ENCODE peak calls at places on chromosomes 2 and 18, in seven cellular contexts. G is upper lobe of right lung, O is GM06990, K is left ventricle myocardium inferior, D is Peyer's patch, V is astrocyte, U is PC-3. L is an unnamed sample. For H3K27me3, the result is how much of the 10 kb centered on the place peaks cover.

GRCh38 chr2:217953531-217953932 is 49.3 kb downstream of the TNS1 start:
- DNase-seq in G (peak), O (no peak), K (no peak), D (no peak), V (no peak), U (no peak), L (no peak)

GRCh38 chr2:237060518-237061312 is 25.0 kb upstream of the COPS8 start:
- DNase-seq in G (no peak), O (peak), K (no peak), D (peak), V (peak), U (peak), L (peak)

GRCh38 chr2:54878182-54878581 is 154.7 kb downstream of the EML6 start:
- DNase-seq in G (no peak), O (no peak), K (no peak), D (no peak), V (no peak), U (no peak), L (no peak)

GRCh38 chr2:195871326-195871725 is 197.3 kb downstream of the DNAH7 start:
- DNase-seq in G (no peak), O (no peak), K (no peak), D (no peak), V (no peak), U (no peak), L (no peak)

GRCh38 chr2:31413876-31414550 is 529 bp downstream of the XDH start:
- DNase-seq in G (no peak), O (no peak), K (no peak), D (no peak), V (no peak), U (peak), L (peak)

GRCh38 chr18:55054591-55054990 is 95.3 kb upstream of the CCDC68 start:
- DNase-seq in G (no peak), O (no peak), K (no peak), D (no peak), V (peak), U (no peak), L (no peak)

GRCh38 chr2:8268172-8268783 is 413.6 kb upstream of the ID2 start:
- DNase-seq in G (no peak), O (no peak), K (peak), D (no peak), V (peak), U (no peak), L (no peak)

GRCh38 chr2:43000242-43001054 is 208.1 kb upstream of the HAAO start:
- DNase-seq in G (no peak), O (peak), K (no peak), D (no peak), V (no peak), U (no peak), L (peak)

GRCh38 chr2:65863713-65864112 is 431.3 kb upstream of the SPRED2 start:
- DNase-seq in G (no peak), O (no peak), K (no peak), D (no peak), V (no peak), U (no peak), L (no peak)

GRCh38 chr2:3459185-3460015 is 59.9 kb downstream of the ADI1 start:
- DNase-seq in G (peak), O (no peak), K (peak), D (no peak), V (no peak), U (no peak), L (no peak)

GRCh38 chr2:26612522-26613240 is 28.5 kb downstream of the CIB4 start:
- DNase-seq in G (peak), O (no peak), K (peak), D (no peak), V (no peak), U (no peak), L (no peak)

GRCh38 chr2:238165288-238165921 is 6.6 kb downstream of the ERFE start:
- DNase-seq in G (peak), O (no peak), K (no peak), D (no peak), V (no peak), U (no peak), L (no peak)

GRCh38 chr2:37985333-37985732 is 60.2 kb downstream of the RMDN2 start:
- DNase-seq in G (no peak), O (no peak), K (no peak), D (no peak), V (peak), U (peak), L (peak)

GRCh38 chr2:72613931-72614330 is 211.9 kb downstream of the EXOC6B start:
- DNase-seq in G (no peak), O (no peak), K (no peak), D (no peak), V (no peak), U (no peak), L (no peak)

GRCh38 chr2:32688511-32688910 is 60.7 kb downstream of the TTC27 start:
- DNase-seq in G (no peak), O (peak), K (no peak), D (no peak), V (peak), U (peak), L (peak)

GRCh38 chr18:37578886-37579513 is 13.4 kb upstream of the CELF4 start:
- DNase-seq in G (no peak), O (no peak), K (no peak), D (no peak), V (no peak), U (peak), L (peak)

GRCh38 chr2:3769766-3770165 is 66.4 kb downstream of the DCDC2C start:
- DNase-seq in G (no peak), O (no peak), K (no peak), D (no peak), V (no peak), U (no peak), L (no peak)

GRCh38 chr2:102301867-102302362 is 9.4 kb upstream of the IL1RL1 start:
- DNase-seq in G (no peak), O (peak), K (no peak), D (peak), V (peak), U (peak), L (peak)

GRCh38 chr18:73479472-73479871 is 611.7 kb upstream of the NETO1 start:
- DNase-seq in G (no peak), O (no peak), K (no peak), D (no peak), V (peak), U (peak), L (peak)

GRCh38 chr2:31397099-31397498 is 17.4 kb downstream of the XDH start:
- DNase-seq in G (no peak), O (no peak), K (peak), D (no peak), V (no peak), U (no peak), L (no peak)

GRCh38 chr2:106193491-106193976 is 567 bp downstream of the UXS1 start:
- DNase-seq in G (peak), O (peak), K (peak), D (peak), V (no peak), U (no peak), L (no peak)

GRCh38 chr2:33267043-33267442 is 209.4 kb upstream of the RASGRP3 start:
- DNase-seq in G (no peak), O (no peak), K (no peak), D (no peak), V (no peak), U (no peak), L (no peak)

GRCh38 chr2:1572638-1573037 is 159.4 kb downstream of the TPO start:
- DNase-seq in G (peak), O (no peak), K (peak), D (no peak), V (peak), U (peak), L (peak)

GRCh38 chr2:96538487-96539214 is 2.1 kb downstream of the ARID5A start:
- DNase-seq in G (peak), O (peak), K (peak), D (peak), V (peak), U (no peak), L (no peak)

GRCh38 chr2:178761759-178762371 is 45.4 kb downstream of the TTN start:
- DNase-seq in G (no peak), O (no peak), K (no peak), D (no peak), V (peak), U (peak), L (peak)

GRCh38 chr2:237581751-237582746 is 8.5 kb downstream of the RAB17 start:
- DNase-seq in G (peak), O (no peak), K (peak), D (peak), V (peak), U (no peak), L (peak)

GRCh38 chr2:170761572-170761971 is 8.6 kb upstream of the ERICH2 start:
- DNase-seq in G (no peak), O (no peak), K (no peak), D (no peak), V (no peak), U (no peak), L (no peak)

GRCh38 chr2:112451317-112451716 is 17.9 kb upstream of the RGPD8 start:
- DNase-seq in G (no peak), O (no peak), K (no peak), D (no peak), V (no peak), U (no peak), L (no peak)

GRCh38 chr2:216850665-216851327 is 9.1 kb downstream of the TNP1 start:
- DNase-seq in G (no peak), O (no peak), K (no peak), D (no peak), V (no peak), U (no peak), L (no peak)

GRCh38 chr18:35407871-35408481 is 30.8 kb upstream of the ZNF396 start:
- DNase-seq in G (no peak), O (no peak), K (no peak), D (peak), V (peak), U (peak), L (peak)

GRCh38 chr18:65725421-65726050 is 25.3 kb upstream of the CDH7 start:
- DNase-seq in G (peak), O (no peak), K (no peak), D (no peak), V (no peak), U (peak), L (peak)

GRCh38 chr2:238587776-238588660 is 161.3 kb downstream of the ASB1 start:
- DNase-seq in G (peak), O (no peak), K (no peak), D (no peak), V (no peak), U (no peak), L (no peak)

GRCh38 chr2:154452906-154453493 is 245.5 kb upstream of the KCNJ3 start:
- DNase-seq in G (no peak), O (no peak), K (no peak), D (no peak), V (no peak), U (peak), L (peak)
- H3K4me3 ChIP-seq in G (no peak), O (no peak), K (no peak), D (no peak), V (no peak), U (no peak), L (no peak)

DNA sequence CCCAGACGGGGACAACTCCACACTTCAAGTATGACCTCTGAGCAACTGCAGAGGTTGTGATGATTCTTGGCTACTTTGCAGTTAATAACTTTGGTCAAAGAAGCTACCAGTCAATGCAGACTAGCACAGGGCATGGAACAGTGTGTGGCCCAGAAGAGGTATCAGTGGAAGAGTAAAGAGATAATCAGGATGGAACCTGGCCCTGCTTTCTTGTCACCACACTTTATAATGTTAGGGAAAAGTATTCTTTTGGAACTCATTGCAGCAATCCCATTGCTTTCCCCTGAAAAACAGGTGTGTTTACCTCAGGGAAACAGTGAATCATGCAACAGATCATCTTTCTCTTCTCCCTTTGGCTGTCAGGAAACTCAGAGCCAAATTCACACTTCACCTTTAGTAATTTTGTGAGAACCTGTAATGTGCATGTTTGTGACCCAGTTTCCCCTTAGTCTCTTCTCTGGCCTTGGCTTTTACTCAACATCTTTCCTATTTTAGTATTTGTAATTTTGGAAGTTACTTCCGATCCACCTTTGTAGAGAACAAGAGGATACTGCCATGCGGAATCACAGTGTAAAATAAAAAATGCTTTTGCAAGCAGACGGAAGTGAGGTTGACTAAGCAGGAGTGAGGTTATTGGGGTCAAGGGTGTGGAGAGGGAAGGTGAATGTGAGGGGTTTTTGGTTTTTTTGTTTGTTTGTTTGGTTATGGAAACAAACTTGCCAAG is 14.2 kb downstream of the ASPRV1 start:
- DNase-seq in G (no peak), O (no peak), K (no peak), D (no peak), V (no peak), U (peak), L (peak)
- TF ChIP-seq CTCF in G (no peak), O (no peak), K (no peak), D (no peak), V (no peak), U (no peak), L (no peak)

GRCh38 chr2:173417801-173418200 is 63.1 kb downstream of the CDCA7 start:
- DNase-seq in G (no peak), O (no peak), K (no peak), D (no peak), V (no peak), U (no peak), L (no peak)
- H3K27me3 ChIP-seq in G (under half), O (under half), K (under half), D (under half), V (under half), U (under half), L (under half)

DNA sequence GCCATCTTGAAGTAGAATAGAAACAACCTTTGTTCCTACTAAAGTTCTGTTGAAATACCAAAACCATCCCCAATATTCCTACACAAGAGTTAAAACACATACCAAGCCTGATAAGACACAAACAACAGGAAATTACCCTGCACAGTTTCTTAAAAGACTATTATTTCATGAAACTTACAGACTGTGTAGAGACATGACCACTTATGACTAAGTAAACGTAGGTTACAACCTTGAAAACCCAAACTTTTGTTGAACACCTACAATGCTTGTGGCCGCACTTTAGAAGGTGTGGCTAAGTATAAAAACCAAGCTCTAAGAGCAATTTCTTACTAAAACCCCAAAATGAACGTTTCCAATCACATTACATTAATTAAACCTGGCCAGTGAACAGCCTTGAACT is 2.0 kb downstream of the SMAD2 start:
- DNase-seq in G (no peak), O (no peak), K (no peak), D (no peak), V (peak), U (peak), L (peak)
- H3K4me3 ChIP-seq in G (peak), O (peak), K (peak), D (no peak), V (peak), U (peak), L (peak)

DNA sequence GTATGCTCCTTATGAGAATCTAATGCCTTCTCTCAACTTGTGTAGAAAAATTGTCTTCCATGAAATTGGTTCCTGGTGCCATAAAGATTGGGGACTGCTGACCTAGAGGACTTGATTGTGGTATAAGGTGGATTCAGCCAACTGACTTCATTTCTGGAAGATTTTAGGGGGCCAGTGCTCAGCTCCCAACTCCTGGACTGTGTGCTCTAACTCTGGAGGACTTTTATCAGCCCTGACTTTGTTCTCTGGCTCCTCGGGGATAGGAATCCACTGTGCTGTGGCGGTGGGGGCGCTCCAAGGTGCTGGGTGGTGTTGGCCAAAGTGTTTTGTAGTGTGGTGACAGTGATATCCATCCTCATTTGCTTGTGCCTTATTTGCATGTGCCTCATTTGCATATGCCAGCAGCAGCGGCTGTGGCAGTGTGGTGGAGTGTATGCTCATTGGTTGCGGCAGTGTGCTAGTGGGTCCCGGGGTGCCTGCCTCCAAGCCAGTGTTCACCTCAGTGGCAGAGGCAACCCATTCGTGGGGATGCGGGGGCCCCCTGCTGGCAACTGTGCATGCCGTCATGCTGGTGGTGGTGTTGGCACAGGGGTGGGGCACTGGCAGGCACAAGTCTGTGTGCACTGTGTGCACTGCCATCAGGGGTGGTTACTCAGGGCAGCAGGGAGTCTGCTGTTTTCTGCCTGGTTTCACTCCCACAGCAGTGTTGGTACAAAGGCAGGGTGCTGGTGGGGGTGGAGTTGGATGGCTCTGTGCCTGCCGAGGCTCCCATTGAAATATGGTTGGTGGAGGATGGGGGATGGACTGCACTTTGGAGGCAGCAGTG is 19.6 kb downstream of the EHBP1 start:
- DNase-seq in G (no peak), O (no peak), K (peak), D (no peak), V (no peak), U (peak), L (no peak)
- TF ChIP-seq CTCF in G (peak), O (peak), K (no peak), D (no peak), V (no peak), U (peak), L (peak)

GRCh38 chr2:176079285-176079830 is 4.4 kb downstream of the EVX2 start:
- DNase-seq in G (no peak), O (no peak), K (no peak), D (no peak), V (no peak), U (no peak), L (no peak)
- H3K27me3 ChIP-seq in G (half or more), O (under half), K (half or more), D (under half), V (half or more), U (half or more), L (half or more)

DNA sequence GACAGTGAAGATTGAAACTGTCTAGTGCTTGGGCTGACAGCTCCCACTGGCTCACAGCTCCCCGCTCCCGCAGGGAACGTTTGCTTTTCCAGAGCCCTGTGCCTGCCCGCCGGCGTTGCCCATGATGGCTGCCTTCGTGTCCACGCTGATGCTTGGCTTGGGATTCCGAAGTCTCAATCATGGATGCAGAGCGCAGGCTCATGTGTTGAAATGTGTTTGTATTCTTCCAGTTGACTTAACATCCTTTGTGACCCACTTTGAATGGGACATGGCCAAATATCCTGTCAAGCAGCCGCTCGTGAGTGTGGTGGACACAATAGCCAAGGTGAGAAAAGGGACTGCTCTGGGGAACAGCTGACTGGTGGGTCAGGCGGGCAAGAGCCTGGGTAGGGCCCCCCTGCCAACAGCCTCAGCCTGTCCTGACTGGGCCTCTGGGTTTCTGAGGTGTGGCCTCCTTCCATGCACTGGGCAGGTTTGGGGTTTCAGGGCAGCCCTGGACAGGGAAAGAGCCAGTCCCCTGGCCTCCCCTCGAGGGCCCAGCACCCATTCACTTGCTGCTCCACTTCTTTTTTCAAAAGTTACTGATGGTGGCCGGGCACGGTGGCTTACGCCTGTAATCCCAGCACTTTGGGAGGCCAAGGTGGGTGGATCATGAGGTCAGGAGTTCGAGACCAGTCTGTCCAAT is 42.8 kb downstream of the ATP6V1C2 start:
- DNase-seq in G (no peak), O (no peak), K (no peak), D (no peak), V (no peak), U (no peak), L (no peak)
- H3K4me3 ChIP-seq in G (no peak), O (no peak), K (no peak), D (no peak), V (no peak), U (no peak), L (no peak)

GRCh38 chr18:56282234-56283104 is 355.9 kb downstream of the TXNL1 start:
- DNase-seq in G (no peak), O (no peak), K (no peak), D (no peak), V (no peak), U (no peak), L (no peak)
- TF ChIP-seq CTCF in G (no peak), O (no peak), K (no peak), D (no peak), V (no peak), U (no peak), L (no peak)